ENCODE peak calls at places on chromosomes 11 and 22, in seven cellular contexts. F is trophoblast cell, B is IMR-90, C is mesenchymal stem cell, H is mesendoderm, O is H1, M is H9. W is an unnamed sample.

GRCh38 chr11:102382384-102382783 is 35.4 kb downstream of the BIRC2 start:
- DNase-seq in F (no peak), B (peak; percentile 19), C (no peak), H (no peak), O (no peak), M (no peak), W (no peak)

GRCh38 chr22:17570851-17571631 is 7.7 kb downstream of the SLC25A18 start:
- DNase-seq in F (peak; percentile 33), B (peak; percentile 83), C (peak; percentile 67), H (peak; percentile 40), O (no peak), M (no peak), W (no peak)

GRCh38 chr22:49865156-49865555 is 11.5 kb downstream of the ZBED4 start:
- DNase-seq in F (no peak), B (no peak), C (no peak), H (no peak), O (no peak), M (no peak), W (no peak)

GRCh38 chr22:47631571-47632102 is 869.2 kb downstream of the TBC1D22A start:
- DNase-seq in F (no peak), B (no peak), C (no peak), H (no peak), O (no peak), M (no peak), W (no peak)

GRCh38 chr11:77141034-77141433 is 13.0 kb downstream of the MYO7A start:
- DNase-seq in F (no peak), B (peak; percentile 91), C (peak; percentile 40), H (no peak), O (no peak), M (no peak), W (no peak)

GRCh38 chr11:7077101-7077500 is 11.7 kb upstream of the RBMXL2 start:
- DNase-seq in F (peak; percentile 2), B (no peak), C (no peak), H (peak; percentile 19), O (peak; percentile 83), M (peak; percentile 64), W (peak; percentile 39)

GRCh38 chr22:43750751-43751150 is 61.4 kb downstream of the EFCAB6 start:
- DNase-seq in F (no peak), B (no peak), C (no peak), H (no peak), O (no peak), M (no peak), W (no peak)

GRCh38 chr22:42330953-42331525 is 60.6 kb upstream of the TCF20 start:
- DNase-seq in F (no peak), B (no peak), C (no peak), H (no peak), O (no peak), M (no peak), W (no peak)

GRCh38 chr22:23282089-23282501 is 101.8 kb downstream of the BCR start:
- DNase-seq in F (peak; percentile 90), B (peak; percentile 69), C (peak; percentile 12), H (no peak), O (no peak), M (no peak), W (no peak)

GRCh38 chr11:113436672-113437252 is 38.4 kb downstream of the DRD2 start:
- DNase-seq in F (no peak), B (no peak), C (no peak), H (peak; percentile 16), O (no peak), M (no peak), W (no peak)

GRCh38 chr11:72844356-72844755 is 30.1 kb downstream of the ATG16L2 start:
- DNase-seq in F (no peak), B (peak; percentile 89), C (peak; percentile 91), H (no peak), O (no peak), M (no peak), W (no peak)

GRCh38 chr11:125338886-125339811 is 156.9 kb downstream of the FEZ1 start:
- DNase-seq in F (no peak), B (no peak), C (peak; percentile 42), H (no peak), O (no peak), M (no peak), W (no peak)

GRCh38 chr11:113281052-113281725 is 33.2 kb upstream of the TTC12 start:
- DNase-seq in F (no peak), B (no peak), C (no peak), H (no peak), O (no peak), M (no peak), W (no peak)

GRCh38 chr11:27926056-27926455 is 181.9 kb downstream of the KIF18A start:
- DNase-seq in F (no peak), B (no peak), C (no peak), H (no peak), O (no peak), M (no peak), W (no peak)

GRCh38 chr11:115284766-115285165 is 219.4 kb downstream of the CADM1 start:
- DNase-seq in F (no peak), B (peak; percentile 50), C (no peak), H (no peak), O (no peak), M (no peak), W (no peak)

GRCh38 chr11:100340416-100341323 is 346.4 kb upstream of the ARHGAP42 start:
- DNase-seq in F (no peak), B (no peak), C (no peak), H (peak; percentile 76), O (no peak), M (no peak), W (no peak)

GRCh38 chr11:132988381-132988780 is 543.9 kb downstream of the OPCML start:
- DNase-seq in F (no peak), B (no peak), C (no peak), H (no peak), O (no peak), M (no peak), W (peak; percentile 15)

GRCh38 chr11:128341280-128341679 is 246.1 kb downstream of the ETS1 start:
- DNase-seq in F (no peak), B (no peak), C (no peak), H (no peak), O (no peak), M (no peak), W (no peak)

GRCh38 chr11:111762981-111763643 is 3.1 kb downstream of the PPP2R1B start:
- DNase-seq in F (no peak), B (peak; percentile 20), C (no peak), H (no peak), O (no peak), M (no peak), W (peak; percentile 55)

GRCh38 chr11:129639300-129639699 is 176.3 kb upstream of the TMEM45B start:
- DNase-seq in F (peak; percentile 32), B (peak; percentile 99), C (peak; percentile 97), H (no peak), O (no peak), M (no peak), W (no peak)

GRCh38 chr11:11813288-11813962 is 28.3 kb upstream of the USP47 start:
- DNase-seq in F (peak; percentile 93), B (peak; percentile 97), C (peak; percentile 96), H (peak; percentile 5), O (no peak), M (no peak), W (no peak)

GRCh38 chr11:75380245-75380644 is 19.1 kb upstream of the RPS3 start:
- DNase-seq in F (no peak), B (no peak), C (no peak), H (no peak), O (no peak), M (no peak), W (no peak)

GRCh38 chr22:44382461-44383038 is 69.8 kb upstream of the SHISAL1 start:
- DNase-seq in F (no peak), B (no peak), C (no peak), H (no peak), O (no peak), M (no peak), W (no peak)

GRCh38 chr11:116857316-116857715 is 19.9 kb upstream of the APOA1 start:
- DNase-seq in F (peak; percentile 24), B (peak; percentile 26), C (no peak), H (no peak), O (no peak), M (no peak), W (no peak)
- H2BK120ac ChIP-seq in F (no peak overlapping the region), B (no peak overlapping the region), C (no peak overlapping the region), H (no peak overlapping the region), O (no peak overlapping the region), M (no peak overlapping the region), W (no peak overlapping the region)

GRCh38 chr11:48148749-48149148 is 67.9 kb upstream of the OR4B1 start:
- DNase-seq in F (peak; percentile 70), B (no peak), C (no peak), H (no peak), O (no peak), M (no peak), W (no peak)
- H2BK120ac ChIP-seq in F (no peak overlapping the region), B (no peak overlapping the region), C (no peak overlapping the region), H (no peak overlapping the region), O (no peak overlapping the region), M (no peak overlapping the region), W (no peak overlapping the region)

GRCh38 chr22:30906411-30906810 is 62.2 kb downstream of the MORC2 start:
- DNase-seq in F (no peak), B (no peak), C (no peak), H (no peak), O (no peak), M (no peak), W (no peak)

GRCh38 chr22:30909306-30909705 is 59.3 kb downstream of the MORC2 start:
- DNase-seq in F (no peak), B (no peak), C (no peak), H (no peak), O (no peak), M (no peak), W (no peak)

GRCh38 chr22:30906946-30907345 is 61.6 kb downstream of the MORC2 start:
- DNase-seq in F (no peak), B (no peak), C (no peak), H (no peak), O (no peak), M (no peak), W (no peak)

GRCh38 chr22:30908051-30908461 is 60.5 kb downstream of the MORC2 start:
- DNase-seq in F (no peak), B (no peak), C (no peak), H (no peak), O (peak; percentile 22), M (no peak), W (no peak)

GRCh38 chr22:30910358-30910757 is 58.2 kb downstream of the MORC2 start:
- DNase-seq in F (no peak), B (no peak), C (no peak), H (no peak), O (no peak), M (no peak), W (no peak)
- H2BK120ac ChIP-seq in F (no peak overlapping the region), B (no peak overlapping the region), C (no peak overlapping the region), H (no peak overlapping the region), O (no peak overlapping the region), M (no peak overlapping the region), W (no peak overlapping the region)

GRCh38 chr11:97611345-97611744 is 1221.5 kb downstream of the JRKL start:
- DNase-seq in F (no peak), B (no peak), C (no peak), H (no peak), O (no peak), M (no peak), W (no peak)

GRCh38 chr11:97610854-97611253 is 1221.0 kb downstream of the JRKL start:
- DNase-seq in F (no peak), B (no peak), C (no peak), H (no peak), O (peak; percentile 46), M (peak; percentile 32), W (no peak)

GRCh38 chr11:97610000-97610399 is 1220.2 kb downstream of the JRKL start:
- DNase-seq in F (peak; percentile 3), B (no peak), C (peak; percentile 11), H (peak; percentile 39), O (no peak), M (peak; percentile 30), W (no peak)

GRCh38 chr11:97607301-97608000 is 1217.6 kb downstream of the JRKL start:
- DNase-seq in F (peak; percentile 1), B (no peak), C (no peak), H (no peak), O (no peak), M (no peak), W (no peak)
- H2BK120ac ChIP-seq in F (no peak overlapping the region), B (no peak overlapping the region), C (no peak overlapping the region), H (no peak overlapping the region), O (no peak overlapping the region), M (no peak overlapping the region), W (no peak overlapping the region)